ENCODE peak calls at places on chromosome 18, in six cellular contexts. One of them, this sample, is unnamed.

GRCh38 chr18:46657115-46657955 is at the start of gene LOXHD1:
- DNase-seq in right atrium auricular region: no peak
- DNase-seq in activated naive CD4-positive, alpha-beta T cell: no peak
- DNase-seq in fibroblast of pulmonary artery: no peak
- DNase-seq in EH: no peak
- DNase-seq in RPMI8226: no peak
- DNase-seq in this sample: no peak

GRCh38 chr18:63237911-63238710 is 81.5 kb downstream of the BCL2 start:
- DNase-seq in right atrium auricular region: no peak
- DNase-seq in activated naive CD4-positive, alpha-beta T cell: no peak
- DNase-seq in fibroblast of pulmonary artery: peak; percentile 95
- DNase-seq in EH: peak; percentile 90
- DNase-seq in RPMI8226: no peak
- DNase-seq in this sample: no peak

GRCh38 chr18:657311-657997 is at the start of gene TYMS:
- DNase-seq in right atrium auricular region: no peak
- DNase-seq in activated naive CD4-positive, alpha-beta T cell: no peak
- DNase-seq in fibroblast of pulmonary artery: peak; percentile 53
- DNase-seq in EH: peak; percentile 52
- DNase-seq in RPMI8226: peak; percentile 87
- DNase-seq in this sample: peak; percentile 37

GRCh38 chr18:79932907-79933306 is 18.5 kb downstream of the SLC66A2 start:
- DNase-seq in right atrium auricular region: no peak
- DNase-seq in activated naive CD4-positive, alpha-beta T cell: no peak
- DNase-seq in fibroblast of pulmonary artery: no peak
- DNase-seq in EH: no peak
- DNase-seq in RPMI8226: no peak
- DNase-seq in this sample: no peak

GRCh38 chr18:63107171-63107850 is 212.3 kb downstream of the BCL2 start:
- DNase-seq in right atrium auricular region: no peak
- DNase-seq in activated naive CD4-positive, alpha-beta T cell: no peak
- DNase-seq in fibroblast of pulmonary artery: no peak
- DNase-seq in EH: no peak
- DNase-seq in RPMI8226: no peak
- DNase-seq in this sample: no peak

GRCh38 chr18:12028040-12028628 is 46.8 kb downstream of the IMPA2 start:
- DNase-seq in right atrium auricular region: no peak
- DNase-seq in activated naive CD4-positive, alpha-beta T cell: no peak
- DNase-seq in fibroblast of pulmonary artery: no peak
- DNase-seq in EH: no peak
- DNase-seq in RPMI8226: no peak
- DNase-seq in this sample: no peak

GRCh38 chr18:76908277-76908676 is 85.9 kb downstream of the ZNF236 start:
- DNase-seq in right atrium auricular region: no peak
- DNase-seq in activated naive CD4-positive, alpha-beta T cell: no peak
- DNase-seq in fibroblast of pulmonary artery: no peak
- DNase-seq in EH: no peak
- DNase-seq in RPMI8226: no peak
- DNase-seq in this sample: no peak

GRCh38 chr18:63260075-63260754 is 59.4 kb downstream of the BCL2 start:
- DNase-seq in right atrium auricular region: no peak
- DNase-seq in activated naive CD4-positive, alpha-beta T cell: no peak
- DNase-seq in fibroblast of pulmonary artery: no peak
- DNase-seq in EH: no peak
- DNase-seq in RPMI8226: no peak
- DNase-seq in this sample: no peak

GRCh38 chr18:78893396-78894305 is 86.0 kb upstream of the SALL3 start:
- DNase-seq in right atrium auricular region: peak; percentile 52
- DNase-seq in activated naive CD4-positive, alpha-beta T cell: no peak
- DNase-seq in fibroblast of pulmonary artery: no peak
- DNase-seq in EH: no peak
- DNase-seq in RPMI8226: no peak
- DNase-seq in this sample: no peak

GRCh38 chr18:64444819-64445218 is 295.9 kb upstream of the LINC00305 start:
- DNase-seq in right atrium auricular region: no peak
- DNase-seq in activated naive CD4-positive, alpha-beta T cell: no peak
- DNase-seq in fibroblast of pulmonary artery: no peak
- DNase-seq in EH: no peak
- DNase-seq in RPMI8226: no peak
- DNase-seq in this sample: no peak

GRCh38 chr18:13983506-13983905 is 68.2 kb upstream of the MC2R start:
- DNase-seq in right atrium auricular region: no peak
- DNase-seq in activated naive CD4-positive, alpha-beta T cell: no peak
- DNase-seq in fibroblast of pulmonary artery: no peak
- DNase-seq in EH: no peak
- DNase-seq in RPMI8226: no peak
- DNase-seq in this sample: no peak

GRCh38 chr18:26230497-26230896 is 4.3 kb downstream of the TAF4B start:
- DNase-seq in right atrium auricular region: no peak
- DNase-seq in activated naive CD4-positive, alpha-beta T cell: no peak
- DNase-seq in fibroblast of pulmonary artery: no peak
- DNase-seq in EH: no peak
- DNase-seq in RPMI8226: no peak
- DNase-seq in this sample: no peak

This sample was measured in activated T-cell treated with anti-CD3 and anti-CD28 coated beads, Interleukin-2, amount 50 U/mL, for 1 hour.